ENCODE peak calls at places on chromosomes 13 and 19, in seven cellular contexts. One of them, this sample, is unnamed.

GRCh38 chr13:28494537-28494860 is 429 bp downstream of the FLT1 start:
- DNase-seq in mesothelial cell of epicardium: no peak
- DNase-seq in AG09309: no peak
- DNase-seq in HAP-1: peak; percentile 32
- DNase-seq in HEK293T: peak; percentile 33
- DNase-seq in germinal center: no peak
- DNase-seq in Caco-2: no peak
- DNase-seq in this sample: no peak

GRCh38 chr19:11378319-11379189 is 4.1 kb downstream of the SWSAP1 start:
- DNase-seq in AG09309: no peak
- DNase-seq in Caco-2: peak; percentile 50
- DNase-seq in mesothelial cell of epicardium: peak; percentile 65
- DNase-seq in HAP-1: peak; percentile 79
- DNase-seq in HEK293T: no peak
- DNase-seq in germinal center: no peak
- DNase-seq in this sample: peak; percentile 85

GRCh38 chr19:5877427-5877826 is 7.1 kb upstream of the FUT5 start:
- DNase-seq in AG09309: no peak
- DNase-seq in mesothelial cell of epicardium: no peak
- DNase-seq in HEK293T: no peak
- DNase-seq in germinal center: no peak
- DNase-seq in Caco-2: no peak
- DNase-seq in HAP-1: no peak
- DNase-seq in this sample: no peak

GRCh38 chr13:39130298-39130697 is 92.0 kb downstream of the NHLRC3 start:
- DNase-seq in Caco-2: no peak
- DNase-seq in HAP-1: peak; percentile 62
- DNase-seq in mesothelial cell of epicardium: no peak
- DNase-seq in germinal center: no peak
- DNase-seq in HEK293T: no peak
- DNase-seq in AG09309: no peak
- DNase-seq in this sample: no peak

GRCh38 chr13:72205773-72206172 is 338.8 kb upstream of the DACH1 start:
- DNase-seq in Caco-2: no peak
- DNase-seq in germinal center: no peak
- DNase-seq in HAP-1: no peak
- DNase-seq in AG09309: no peak
- DNase-seq in mesothelial cell of epicardium: no peak
- DNase-seq in HEK293T: no peak
- DNase-seq in this sample: peak; percentile 74

GRCh38 chr13:97567510-97568243 is 133.7 kb downstream of the RAP2A start:
- DNase-seq in germinal center: no peak
- DNase-seq in Caco-2: peak; percentile 80
- DNase-seq in HAP-1: no peak
- DNase-seq in mesothelial cell of epicardium: no peak
- DNase-seq in AG09309: no peak
- DNase-seq in HEK293T: no peak
- DNase-seq in this sample: no peak

GRCh38 chr13:50527612-50528509 is 315.6 kb downstream of the DLEU7 start:
- DNase-seq in AG09309: no peak
- DNase-seq in HAP-1: no peak
- DNase-seq in germinal center: no peak
- DNase-seq in Caco-2: no peak
- DNase-seq in HEK293T: no peak
- DNase-seq in mesothelial cell of epicardium: no peak
- DNase-seq in this sample: no peak

GRCh38 chr19:54062643-54063042 is 1.1 kb downstream of the VSTM1 start:
- DNase-seq in HAP-1: no peak
- DNase-seq in AG09309: no peak
- DNase-seq in germinal center: no peak
- DNase-seq in Caco-2: no peak
- DNase-seq in HEK293T: no peak
- DNase-seq in mesothelial cell of epicardium: no peak
- DNase-seq in this sample: no peak

GRCh38 chr13:112912726-112913440 is 56.1 kb upstream of the MCF2L start:
- DNase-seq in germinal center: no peak
- DNase-seq in HAP-1: no peak
- DNase-seq in Caco-2: no peak
- DNase-seq in HEK293T: no peak
- DNase-seq in mesothelial cell of epicardium: no peak
- DNase-seq in AG09309: no peak
- DNase-seq in this sample: no peak

GRCh38 chr19:36579255-36579654 is 6.2 kb upstream of the ZNF529 start:
- DNase-seq in AG09309: no peak
- DNase-seq in germinal center: no peak
- DNase-seq in HEK293T: no peak
- DNase-seq in mesothelial cell of epicardium: no peak
- DNase-seq in HAP-1: no peak
- DNase-seq in Caco-2: no peak
- DNase-seq in this sample: no peak

GRCh38 chr19:1445932-1446712 is 3.8 kb upstream of the APC2 start:
- DNase-seq in AG09309: no peak
- DNase-seq in HEK293T: peak; percentile 56
- DNase-seq in mesothelial cell of epicardium: peak; percentile 76
- DNase-seq in Caco-2: peak; percentile 80
- DNase-seq in germinal center: no peak
- DNase-seq in HAP-1: peak; percentile 81
- DNase-seq in this sample: no peak

GRCh38 chr19:407501-408440 is 1.2 kb downstream of the C2CD4C start:
- DNase-seq in HAP-1: no peak
- DNase-seq in AG09309: no peak
- DNase-seq in HEK293T: no peak
- DNase-seq in Caco-2: no peak
- DNase-seq in germinal center: no peak
- DNase-seq in mesothelial cell of epicardium: peak; percentile 36
- DNase-seq in this sample: no peak

GRCh38 chr13:53264751-53265150 is 236.1 kb downstream of the OLFM4 start:
- DNase-seq in Caco-2: no peak
- DNase-seq in mesothelial cell of epicardium: no peak
- DNase-seq in AG09309: no peak
- DNase-seq in HEK293T: no peak
- DNase-seq in germinal center: no peak
- DNase-seq in HAP-1: no peak
- DNase-seq in this sample: no peak

GRCh38 chr19:32343550-32344262 is 1.7 kb upstream of the ZNF507 start:
- DNase-seq in HAP-1: peak; percentile 49
- DNase-seq in mesothelial cell of epicardium: no peak
- DNase-seq in germinal center: no peak
- DNase-seq in Caco-2: peak; percentile 52
- DNase-seq in AG09309: no peak
- DNase-seq in HEK293T: no peak
- DNase-seq in this sample: no peak

GRCh38 chr19:51294211-51294976 is 17.1 kb upstream of the IGLON5 start:
- DNase-seq in HEK293T: no peak
- DNase-seq in Caco-2: no peak
- DNase-seq in AG09309: no peak
- DNase-seq in HAP-1: no peak
- DNase-seq in germinal center: no peak
- DNase-seq in mesothelial cell of epicardium: no peak
- DNase-seq in this sample: no peak

GRCh38 chr19:23957660-23958281 is 43.1 kb downstream of the ZNF726 start:
- DNase-seq in HAP-1: no peak
- DNase-seq in HEK293T: no peak
- DNase-seq in Caco-2: no peak
- DNase-seq in AG09309: peak; percentile 40
- DNase-seq in germinal center: no peak
- DNase-seq in mesothelial cell of epicardium: no peak
- DNase-seq in this sample: peak; percentile 30

GRCh38 chr13:26658491-26658890 is 101.0 kb downstream of the WASF3 start:
- DNase-seq in HEK293T: no peak
- DNase-seq in Caco-2: no peak
- DNase-seq in HAP-1: no peak
- DNase-seq in AG09309: no peak
- DNase-seq in germinal center: no peak
- DNase-seq in mesothelial cell of epicardium: no peak
- DNase-seq in this sample: no peak

GRCh38 chr19:29766100-29766499 is 45.7 kb upstream of the CCNE1 start:
- DNase-seq in mesothelial cell of epicardium: no peak
- DNase-seq in Caco-2: no peak
- DNase-seq in HEK293T: no peak
- DNase-seq in germinal center: no peak
- DNase-seq in AG09309: no peak
- DNase-seq in HAP-1: no peak
- DNase-seq in this sample: no peak

GRCh38 chr19:2247433-2248101 is 1.6 kb upstream of the AMH start:
- DNase-seq in HEK293T: no peak
- DNase-seq in germinal center: no peak
- DNase-seq in HAP-1: no peak
- DNase-seq in mesothelial cell of epicardium: no peak
- DNase-seq in AG09309: no peak
- DNase-seq in Caco-2: no peak
- DNase-seq in this sample: no peak